ENCODE peak calls at places on chromosomes 13 and 19, in nine cellular contexts. One of them, this sample, is unnamed.

GRCh38 chr13:95049772-95050171 is 251.5 kb downstream of the ABCC4 start:
- DNase-seq in CD8-positive, alpha-beta memory T cell: no peak
- DNase-seq in cerebellum: no peak
- DNase-seq in fibroblast of pulmonary artery: no peak
- DNase-seq in transverse colon: no peak
- DNase-seq in WERI-Rb-1: no peak
- DNase-seq in tibial nerve: no peak
- DNase-seq in A549: no peak
- DNase-seq in progenitor cell of endocrine pancreas: no peak
- DNase-seq in this sample: no peak

GRCh38 chr19:13103961-13104847 is 1.5 kb upstream of the LYL1 start:
- DNase-seq in fibroblast of pulmonary artery: no peak
- DNase-seq in A549: peak; percentile 31
- DNase-seq in progenitor cell of endocrine pancreas: no peak
- DNase-seq in cerebellum: peak; percentile 55
- DNase-seq in tibial nerve: no peak
- DNase-seq in WERI-Rb-1: peak; percentile 56
- DNase-seq in CD8-positive, alpha-beta memory T cell: peak; percentile 49
- DNase-seq in transverse colon: peak; percentile 76
- DNase-seq in this sample: no peak

GRCh38 chr19:51552996-51553725 is 17.9 kb upstream of the ZNF175 start:
- DNase-seq in fibroblast of pulmonary artery: peak; percentile 78
- DNase-seq in CD8-positive, alpha-beta memory T cell: peak; percentile 9
- DNase-seq in cerebellum: no peak
- DNase-seq in progenitor cell of endocrine pancreas: peak; percentile 83
- DNase-seq in A549: peak; percentile 23
- DNase-seq in transverse colon: peak; percentile 43
- DNase-seq in tibial nerve: peak; percentile 41
- DNase-seq in WERI-Rb-1: no peak
- DNase-seq in this sample: peak; percentile 81

GRCh38 chr13:78621086-78621485 is 17.7 kb upstream of the POU4F1 start:
- DNase-seq in transverse colon: no peak
- DNase-seq in progenitor cell of endocrine pancreas: no peak
- DNase-seq in tibial nerve: no peak
- DNase-seq in cerebellum: no peak
- DNase-seq in A549: no peak
- DNase-seq in fibroblast of pulmonary artery: no peak
- DNase-seq in CD8-positive, alpha-beta memory T cell: no peak
- DNase-seq in WERI-Rb-1: no peak
- DNase-seq in this sample: no peak

GRCh38 chr13:113329656-113330312 is 32.7 kb downstream of the LAMP1 start:
- DNase-seq in transverse colon: no peak
- DNase-seq in progenitor cell of endocrine pancreas: no peak
- DNase-seq in tibial nerve: no peak
- DNase-seq in CD8-positive, alpha-beta memory T cell: no peak
- DNase-seq in A549: no peak
- DNase-seq in cerebellum: no peak
- DNase-seq in fibroblast of pulmonary artery: no peak
- DNase-seq in WERI-Rb-1: no peak
- DNase-seq in this sample: no peak

GRCh38 chr13:24738366-24738847 is 25.6 kb upstream of the RNF17 start:
- DNase-seq in A549: no peak
- DNase-seq in transverse colon: no peak
- DNase-seq in WERI-Rb-1: no peak
- DNase-seq in CD8-positive, alpha-beta memory T cell: no peak
- DNase-seq in fibroblast of pulmonary artery: no peak
- DNase-seq in progenitor cell of endocrine pancreas: no peak
- DNase-seq in tibial nerve: no peak
- DNase-seq in cerebellum: no peak
- DNase-seq in this sample: no peak

GRCh38 chr19:10424011-10424637 is 3.8 kb downstream of the PDE4A start:
- DNase-seq in fibroblast of pulmonary artery: peak; percentile 73
- DNase-seq in transverse colon: peak; percentile 86
- DNase-seq in progenitor cell of endocrine pancreas: peak; percentile 90
- DNase-seq in CD8-positive, alpha-beta memory T cell: peak; percentile 51
- DNase-seq in cerebellum: peak; percentile 85
- DNase-seq in A549: peak; percentile 89
- DNase-seq in WERI-Rb-1: peak; percentile 86
- DNase-seq in tibial nerve: peak; percentile 60
- DNase-seq in this sample: peak; percentile 77

GRCh38 chr19:3036119-3036794 is 7.2 kb upstream of the TLE2 start:
- DNase-seq in cerebellum: peak; percentile 96
- DNase-seq in WERI-Rb-1: peak; percentile 97
- DNase-seq in tibial nerve: peak; percentile 86
- DNase-seq in fibroblast of pulmonary artery: peak; percentile 94
- DNase-seq in transverse colon: peak; percentile 96
- DNase-seq in A549: peak; percentile 73
- DNase-seq in progenitor cell of endocrine pancreas: peak; percentile 91
- DNase-seq in CD8-positive, alpha-beta memory T cell: peak; percentile 68
- DNase-seq in this sample: peak; percentile 90

GRCh38 chr13:41561179-41561578 is 103.8 kb downstream of the RGCC start:
- DNase-seq in tibial nerve: no peak
- DNase-seq in progenitor cell of endocrine pancreas: no peak
- DNase-seq in cerebellum: no peak
- DNase-seq in CD8-positive, alpha-beta memory T cell: no peak
- DNase-seq in transverse colon: no peak
- DNase-seq in fibroblast of pulmonary artery: peak; percentile 44
- DNase-seq in WERI-Rb-1: no peak
- DNase-seq in A549: no peak
- DNase-seq in this sample: no peak

GRCh38 chr19:27746691-27747380 is 1466.1 kb downstream of the UQCRFS1 start:
- DNase-seq in transverse colon: peak; percentile 21
- DNase-seq in WERI-Rb-1: peak; percentile 51
- DNase-seq in CD8-positive, alpha-beta memory T cell: no peak
- DNase-seq in tibial nerve: no peak
- DNase-seq in A549: peak; percentile 19
- DNase-seq in fibroblast of pulmonary artery: peak; percentile 13
- DNase-seq in cerebellum: peak; percentile 52
- DNase-seq in progenitor cell of endocrine pancreas: no peak
- DNase-seq in this sample: no peak

GRCh38 chr13:46640843-46641242 is 87.9 kb downstream of the LRCH1 start:
- DNase-seq in transverse colon: no peak
- DNase-seq in fibroblast of pulmonary artery: no peak
- DNase-seq in WERI-Rb-1: no peak
- DNase-seq in CD8-positive, alpha-beta memory T cell: no peak
- DNase-seq in progenitor cell of endocrine pancreas: no peak
- DNase-seq in A549: no peak
- DNase-seq in cerebellum: no peak
- DNase-seq in tibial nerve: no peak
- DNase-seq in this sample: no peak